ENCODE peak calls at places on chromosomes 12 and 14, in nine cellular contexts. F, N, W, K, G, U, J, H and M are unnamed samples.
A peak's percentile ranks its signal among the peaks of the same experiment; 100 is the strongest.

GRCh38 chr12:88206636-88207035 is 64.5 kb downstream of the TMTC3 start:
- DNase-seq in F (no peak), N (no peak), W (no peak), K (no peak), G (no peak), U (no peak), J (no peak), H (no peak), M (no peak)

GRCh38 chr14:21494902-21495762 is 16.0 kb downstream of the METTL3 start:
- DNase-seq in F (no peak), N (no peak), W (no peak), K (no peak), G (no peak), U (no peak), J (no peak), H (peak; percentile 61), M (no peak)

GRCh38 chr14:106442857-106443256 is 916.5 kb downstream of the TMEM121 start:
- DNase-seq in F (peak; percentile 16), N (no peak), W (no peak), K (peak; percentile 27), G (no peak), U (no peak), J (no peak), H (no peak), M (no peak)

GRCh38 chr12:69985656-69986055 is 160.6 kb downstream of the MYRFL start:
- DNase-seq in F (no peak), N (peak; percentile 20), W (peak; percentile 78), K (no peak), G (no peak), U (no peak), J (no peak), H (peak; percentile 57), M (no peak)

GRCh38 chr12:123108682-123109066 is 42.2 kb downstream of the PITPNM2 start:
- DNase-seq in F (no peak), N (no peak), W (no peak), K (no peak), G (no peak), U (no peak), J (no peak), H (no peak), M (no peak)

GRCh38 chr14:21894003-21894897 is 220.6 kb upstream of the OR4E1 start:
- DNase-seq in F (no peak), N (no peak), W (no peak), K (peak; percentile 49), G (no peak), U (no peak), J (no peak), H (peak; percentile 44), M (no peak)

GRCh38 chr12:119176267-119177055 is 2.3 kb upstream of the HSPB8 start:
- DNase-seq in F (no peak), N (no peak), W (peak; percentile 64), K (no peak), G (peak; percentile 92), U (peak; percentile 94), J (peak; percentile 86), H (peak; percentile 91), M (peak; percentile 71)

GRCh38 chr12:107765316-107765715 is 4.4 kb upstream of the PRDM4 start:
- DNase-seq in F (no peak), N (no peak), W (no peak), K (no peak), G (no peak), U (no peak), J (no peak), H (no peak), M (no peak)

GRCh38 chr12:85835810-85836715 is at the start of gene RASSF9:
- DNase-seq in F (no peak), N (no peak), W (peak; percentile 57), K (no peak), G (peak; percentile 58), U (peak; percentile 86), J (peak; percentile 58), H (peak; percentile 84), M (peak; percentile 76)

GRCh38 chr12:34399631-34400422 is 377.5 kb downstream of the ALG10 start:
- DNase-seq in F (no peak), N (no peak), W (peak; percentile 32), K (no peak), G (peak; percentile 4), U (peak; percentile 43), J (peak; percentile 2), H (no peak), M (peak; percentile 16)

GRCh38 chr12:31736472-31736871 is 7.7 kb upstream of the AMN1 start:
- DNase-seq in F (peak; percentile 42), N (no peak), W (no peak), K (peak; percentile 71), G (no peak), U (no peak), J (no peak), H (no peak), M (no peak)

GRCh38 chr12:49893753-49894752 is 9.6 kb downstream of the FAIM2 start:
- DNase-seq in F (no peak), N (no peak), W (peak; percentile 19), K (no peak), G (no peak), U (peak; percentile 85), J (no peak), H (peak; percentile 74), M (no peak)

GRCh38 chr14:76143642-76144041 is 8.1 kb upstream of the GPATCH2L start:
- DNase-seq in F (no peak), N (no peak), W (no peak), K (no peak), G (no peak), U (no peak), J (no peak), H (no peak), M (no peak)

DNA sequence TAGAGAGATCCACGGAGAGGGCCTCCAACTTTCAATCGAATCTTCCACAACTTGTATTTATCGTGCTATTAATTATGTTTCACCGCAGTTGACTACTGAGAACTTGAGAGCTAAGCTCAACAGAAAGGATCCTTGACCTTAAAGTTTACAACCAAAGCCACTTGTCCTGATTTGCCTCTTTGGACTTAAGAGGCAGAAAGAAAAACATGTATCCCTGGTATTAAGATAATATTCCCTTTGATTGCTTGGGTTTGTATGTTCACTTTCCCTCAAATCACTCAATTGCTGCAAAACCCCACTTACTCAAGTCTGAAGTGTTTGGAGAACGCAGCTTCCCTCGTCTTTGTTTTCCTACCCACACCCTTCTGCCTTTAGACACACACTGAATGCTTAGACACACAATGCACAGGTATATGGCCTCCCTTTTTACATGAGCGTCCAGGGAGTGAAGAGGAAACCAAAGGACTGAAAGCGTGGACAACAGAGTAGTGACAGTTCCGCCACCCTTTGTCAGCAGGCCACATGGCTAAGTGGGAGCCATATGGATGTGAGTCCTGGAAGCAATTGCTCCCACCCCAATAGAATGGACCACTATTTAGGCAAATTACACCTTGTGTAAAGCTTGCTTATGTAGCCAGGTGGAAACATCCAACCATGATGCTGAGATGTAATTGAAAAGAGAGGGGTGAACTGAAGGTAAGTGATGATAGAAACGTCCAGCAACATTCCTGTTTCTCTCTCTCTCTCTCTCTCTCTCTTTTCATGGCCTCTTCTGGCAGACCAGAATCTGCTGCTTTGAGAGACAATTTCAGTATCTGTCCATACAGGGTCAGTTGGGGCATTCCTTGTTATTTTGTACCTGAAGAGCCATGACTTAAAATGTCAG is 1.4 kb upstream of the PKP2 start:
- DNase-seq in F (no peak), N (no peak), W (no peak), K (no peak), G (no peak), U (no peak), J (no peak), H (no peak), M (no peak)
- H3K4me1 ChIP-seq in F (peaks cover 4% of the 10 kb centered on the region), N (no peaks in the 10 kb centered on the region), W (no peaks in the 10 kb centered on the region), K (peaks cover 7% of the 10 kb centered on the region), G (no peaks in the 10 kb centered on the region), U (no peaks in the 10 kb centered on the region), J (no peaks in the 10 kb centered on the region), H (peaks cover 8% of the 10 kb centered on the region), M (peaks cover 8% of the 10 kb centered on the region)

GRCh38 chr12:28537474-28537873 is 347.2 kb downstream of the CCDC91 start:
- DNase-seq in F (no peak), N (no peak), W (no peak), K (no peak), G (no peak), U (no peak), J (no peak), H (no peak), M (no peak)

GRCh38 chr12:28540324-28540714 is 350.1 kb downstream of the CCDC91 start:
- DNase-seq in F (no peak), N (no peak), W (no peak), K (no peak), G (no peak), U (no peak), J (no peak), H (no peak), M (no peak)

GRCh38 chr12:28539691-28540323 is 349.6 kb downstream of the CCDC91 start:
- DNase-seq in F (no peak), N (no peak), W (no peak), K (no peak), G (no peak), U (no peak), J (no peak), H (no peak), M (no peak)

GRCh38 chr12:28536088-28536487 is 345.8 kb downstream of the CCDC91 start:
- DNase-seq in F (no peak), N (no peak), W (no peak), K (no peak), G (no peak), U (no peak), J (no peak), H (no peak), M (no peak)

GRCh38 chr12:28535216-28535615 is 345.0 kb downstream of the CCDC91 start:
- DNase-seq in F (no peak), N (no peak), W (no peak), K (no peak), G (no peak), U (no peak), J (no peak), H (peak; percentile 7), M (no peak)
- H3K4me3 ChIP-seq in F (no peak overlapping the region), N (no peak overlapping the region), W (no peak overlapping the region), K (no peak overlapping the region), G (no peak overlapping the region), U (no peak overlapping the region), J (no peak overlapping the region), H (no peak overlapping the region), M (no peak overlapping the region)

DNA sequence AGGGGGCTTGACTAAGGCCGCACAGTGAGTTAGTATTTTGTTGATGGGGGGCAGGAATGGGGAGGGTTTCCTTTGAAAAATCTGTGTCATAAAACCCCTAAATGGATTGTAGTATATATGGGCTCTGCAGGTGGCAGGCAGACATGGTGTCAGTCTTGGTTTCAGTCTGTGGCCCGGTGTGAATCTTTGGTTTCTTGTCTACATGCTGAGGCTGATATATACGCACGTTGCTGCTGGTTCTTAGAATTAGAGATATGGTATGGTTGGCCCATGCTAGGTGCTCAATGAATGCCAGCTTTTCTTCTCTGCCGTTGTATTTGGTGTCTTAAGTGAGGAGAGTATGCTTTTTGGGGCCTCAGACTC is 73.1 kb downstream of the TSPAN9 start:
- DNase-seq in F (no peak), N (no peak), W (no peak), K (no peak), G (no peak), U (no peak), J (no peak), H (no peak), M (no peak)
- H3K27ac ChIP-seq in F (no peak overlapping the region), N (no peak overlapping the region), W (no peak overlapping the region), K (no peak overlapping the region), G (no peak overlapping the region), U (peak overlapping the region; percentile 17), J (peak overlapping the region; percentile 78), H (peak overlapping the region; percentile 36), M (no peak overlapping the region)

DNA sequence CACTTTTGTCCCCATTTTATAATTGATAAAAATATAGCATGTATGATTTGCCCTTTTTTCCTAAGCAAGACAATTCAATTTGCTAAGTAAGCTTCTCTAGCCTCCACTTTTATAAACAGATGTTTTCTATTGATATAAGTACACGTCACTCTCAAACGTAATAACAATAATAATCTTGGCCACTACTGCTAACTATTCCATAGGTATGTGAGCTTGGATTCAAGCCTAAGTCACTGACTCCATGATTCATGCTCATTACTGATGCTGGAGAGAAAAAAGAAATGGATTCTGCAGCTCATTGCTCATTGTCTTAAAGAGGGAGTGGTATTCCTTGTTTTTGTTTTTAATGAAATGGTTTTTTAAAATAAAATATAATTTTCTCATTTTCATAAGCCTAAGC is 661.0 kb downstream of the GALC start:
- DNase-seq in F (no peak), N (no peak), W (no peak), K (no peak), G (no peak), U (no peak), J (no peak), H (no peak), M (no peak)
- H3K4me1 ChIP-seq in F (no peaks in the 10 kb centered on the region), N (no peaks in the 10 kb centered on the region), W (no peaks in the 10 kb centered on the region), K (no peaks in the 10 kb centered on the region), G (no peaks in the 10 kb centered on the region), U (no peaks in the 10 kb centered on the region), J (no peaks in the 10 kb centered on the region), H (no peaks in the 10 kb centered on the region), M (no peaks in the 10 kb centered on the region)